ENCODE peak calls at places on chromosomes 2 and 18, in four cellular contexts. One of them, this sample, is unnamed.

GRCh38 chr2:130830538-130830937 is 6.2 kb upstream of the ARHGEF4 start:
- DNase-seq in GM12878: no peak
- DNase-seq in K562: no peak
- DNase-seq in HepG2: no peak
- DNase-seq in this sample: no peak

GRCh38 chr2:127577503-127577902 is 42.0 kb downstream of the MYO7B start:
- DNase-seq in K562: no peak
- DNase-seq in HepG2: no peak
- DNase-seq in GM12878: no peak
- DNase-seq in this sample: no peak

GRCh38 chr2:227095346-227095745 is 68.7 kb downstream of the COL4A4 start:
- DNase-seq in K562: no peak
- DNase-seq in HepG2: no peak
- DNase-seq in GM12878: no peak
- DNase-seq in this sample: no peak

GRCh38 chr18:31454066-31454708 is 6.6 kb downstream of the DSG3 start:
- DNase-seq in K562: no peak
- DNase-seq in GM12878: no peak
- DNase-seq in HepG2: peak
- DNase-seq in this sample: no peak

GRCh38 chr18:70640336-70640887 is 351.6 kb downstream of the SOCS6 start:
- DNase-seq in GM12878: no peak
- DNase-seq in HepG2: no peak
- DNase-seq in K562: no peak
- DNase-seq in this sample: no peak

GRCh38 chr2:15359716-15360531 is 201.2 kb downstream of the NBAS start:
- DNase-seq in HepG2: peak
- DNase-seq in GM12878: no peak
- DNase-seq in K562: no peak
- DNase-seq in this sample: no peak

GRCh38 chr18:13615432-13615861 is 110.9 kb downstream of the FAM210A start:
- DNase-seq in GM12878: no peak
- DNase-seq in K562: no peak
- DNase-seq in HepG2: no peak
- DNase-seq in this sample: no peak

GRCh38 chr2:237309011-237309410 is 105.0 kb downstream of the COL6A3 start:
- DNase-seq in GM12878: no peak
- DNase-seq in K562: no peak
- DNase-seq in HepG2: no peak
- DNase-seq in this sample: no peak

GRCh38 chr2:7133521-7133920 is 216.3 kb downstream of the RNF144A start:
- DNase-seq in HepG2: peak
- DNase-seq in K562: no peak
- DNase-seq in GM12878: no peak
- DNase-seq in this sample: peak

GRCh38 chr2:100940240-100940639 is 61.8 kb upstream of the RPL31 start:
- DNase-seq in HepG2: no peak
- DNase-seq in GM12878: no peak
- DNase-seq in K562: no peak
- DNase-seq in this sample: no peak

GRCh38 chr18:8816805-8817204 is 111.4 kb downstream of the MTCL1 start:
- DNase-seq in K562: no peak
- DNase-seq in HepG2: no peak
- DNase-seq in GM12878: no peak
- DNase-seq in this sample: no peak

GRCh38 chr2:11753452-11753885 is 7.0 kb downstream of the LPIN1 start:
- DNase-seq in HepG2: no peak
- DNase-seq in GM12878: peak
- DNase-seq in K562: peak
- DNase-seq in this sample: no peak

GRCh38 chr2:218256612-218257350 is 4.0 kb upstream of the GPBAR1 start:
- DNase-seq in HepG2: no peak
- DNase-seq in K562: no peak
- DNase-seq in GM12878: no peak
- DNase-seq in this sample: no peak

GRCh38 chr2:222722327-222722946 is 51.0 kb downstream of the MOGAT1 start:
- DNase-seq in GM12878: peak
- DNase-seq in HepG2: no peak
- DNase-seq in K562: no peak
- DNase-seq in this sample: no peak

GRCh38 chr2:29765711-29766110 is 155.7 kb downstream of the ALK start:
- DNase-seq in HepG2: no peak
- DNase-seq in GM12878: no peak
- DNase-seq in K562: no peak
- DNase-seq in this sample: no peak

GRCh38 chr2:171279983-171280790 is 119.5 kb upstream of the TLK1 start:
- DNase-seq in HepG2: peak
- DNase-seq in K562: no peak
- DNase-seq in GM12878: no peak
- DNase-seq in this sample: no peak

GRCh38 chr2:102619414-102620319 is at the start of gene SLC9A2:
- DNase-seq in K562: peak
- DNase-seq in HepG2: no peak
- DNase-seq in GM12878: no peak
- DNase-seq in this sample: peak

GRCh38 chr2:41894563-41895333 is 153.1 kb upstream of the PKDCC start:
- DNase-seq in GM12878: no peak
- DNase-seq in HepG2: peak
- DNase-seq in K562: no peak
- DNase-seq in this sample: no peak

GRCh38 chr2:143128681-143129580 is at the start of gene ARHGAP15:
- DNase-seq in K562: peak
- DNase-seq in HepG2: no peak
- DNase-seq in GM12878: peak
- DNase-seq in this sample: no peak

GRCh38 chr2:204046145-204046544 is 109.6 kb downstream of the ICOS start:
- DNase-seq in HepG2: no peak
- DNase-seq in K562: no peak
- DNase-seq in GM12878: no peak
- DNase-seq in this sample: no peak

GRCh38 chr2:27903649-27904544 is 13.4 kb downstream of the BABAM2 start:
- DNase-seq in GM12878: no peak
- DNase-seq in HepG2: no peak
- DNase-seq in K562: no peak
- DNase-seq in this sample: no peak

GRCh38 chr2:57371186-57371585 is 675.4 kb upstream of the VRK2 start:
- DNase-seq in HepG2: no peak
- DNase-seq in GM12878: no peak
- DNase-seq in K562: no peak
- DNase-seq in this sample: no peak

GRCh38 chr2:191933307-191934105 is 86.6 kb upstream of the CAVIN2 start:
- DNase-seq in HepG2: no peak
- DNase-seq in K562: no peak
- DNase-seq in GM12878: peak
- DNase-seq in this sample: no peak

GRCh38 chr2:195495356-195495755 is 161.7 kb upstream of the SLC39A10 start:
- DNase-seq in GM12878: no peak
- DNase-seq in HepG2: no peak
- DNase-seq in K562: no peak
- DNase-seq in this sample: no peak

GRCh38 chr2:38495880-38496279 is 106.8 kb downstream of the HNRNPLL start:
- DNase-seq in K562: no peak
- DNase-seq in GM12878: no peak
- DNase-seq in HepG2: no peak
- DNase-seq in this sample: no peak

GRCh38 chr2:84631047-84631446 is 114.7 kb downstream of the DNAH6 start:
- DNase-seq in HepG2: peak
- DNase-seq in K562: peak
- DNase-seq in GM12878: no peak
- DNase-seq in this sample: no peak
- TF ChIP-seq CBFB in HepG2: no peak
- TF ChIP-seq CBFB in K562: no peak
- TF ChIP-seq CBFB in GM12878: no peak
- TF ChIP-seq CBFB in this sample: no peak

GRCh38 chr18:59009846-59010245 is 129.8 kb upstream of the SEC11C start:
- DNase-seq in GM12878: no peak
- DNase-seq in HepG2: no peak
- DNase-seq in K562: no peak
- DNase-seq in this sample: no peak

GRCh38 chr18:59011786-59012185 is 127.9 kb upstream of the SEC11C start:
- DNase-seq in GM12878: no peak
- DNase-seq in K562: no peak
- DNase-seq in HepG2: no peak
- DNase-seq in this sample: no peak

GRCh38 chr18:59006461-59007067 is 133.1 kb upstream of the SEC11C start:
- DNase-seq in HepG2: no peak
- DNase-seq in K562: no peak
- DNase-seq in GM12878: no peak
- DNase-seq in this sample: no peak

GRCh38 chr18:59005266-59005665 is 134.4 kb upstream of the SEC11C start:
- DNase-seq in GM12878: no peak
- DNase-seq in HepG2: no peak
- DNase-seq in K562: no peak
- DNase-seq in this sample: no peak

GRCh38 chr18:59008302-59008974 is 131.2 kb upstream of the SEC11C start:
- DNase-seq in K562: no peak
- DNase-seq in GM12878: no peak
- DNase-seq in HepG2: no peak
- DNase-seq in this sample: no peak
- TF ChIP-seq TCF7 in K562: no peak
- TF ChIP-seq TCF7 in GM12878: no peak
- TF ChIP-seq TCF7 in HepG2: no peak
- TF ChIP-seq TCF7 in this sample: no peak

DNA sequence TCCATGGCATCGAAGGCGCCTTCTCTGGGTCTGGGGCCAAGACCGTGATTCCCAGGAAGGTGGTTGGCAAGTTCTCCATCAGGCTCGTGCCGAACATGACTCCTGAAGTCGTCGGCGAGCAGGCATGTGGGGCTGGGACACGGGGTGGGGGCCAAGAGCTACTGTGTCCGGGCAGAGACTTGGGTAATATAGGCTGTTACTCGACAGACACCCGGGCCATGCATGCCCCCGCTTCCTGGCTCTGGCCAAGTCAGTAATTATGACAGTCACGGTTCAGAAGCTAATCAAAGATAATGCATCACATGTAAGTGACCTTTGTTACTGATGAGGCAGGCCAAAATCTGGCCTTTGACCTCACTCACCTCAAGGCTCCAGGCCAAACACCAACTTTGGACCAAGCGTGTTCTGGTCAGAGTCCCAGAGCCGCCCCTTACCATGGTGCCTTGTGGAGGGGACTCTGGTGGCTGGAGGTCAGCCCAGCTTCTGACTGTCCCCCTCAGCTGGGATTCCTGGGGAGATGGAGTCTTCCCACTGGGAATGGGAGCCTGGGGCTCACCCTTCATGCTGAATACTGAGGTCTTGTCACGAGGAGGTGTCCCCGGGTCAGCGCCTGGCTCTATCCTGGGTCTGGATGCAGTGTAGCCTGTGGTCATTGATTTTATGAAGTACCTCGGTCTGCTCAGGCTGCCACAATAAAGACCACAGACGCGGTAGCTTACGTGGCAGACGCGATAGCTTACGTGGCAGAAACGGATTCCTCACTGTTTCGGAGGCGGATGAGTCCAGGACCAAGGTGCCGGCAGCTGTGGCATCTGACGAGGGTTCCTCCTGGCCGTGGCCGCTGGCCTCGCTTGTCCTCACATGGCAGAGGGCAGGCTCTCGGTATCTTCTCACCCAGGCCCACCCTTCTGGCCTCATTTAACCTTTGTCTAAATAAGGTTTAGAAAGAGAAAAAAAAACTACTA is 17.7 kb upstream of the CNDP1 start:
- DNase-seq in GM12878: no peak
- DNase-seq in HepG2: no peak
- DNase-seq in K562: no peak
- DNase-seq in this sample: no peak
- TF ChIP-seq NR2C2 in GM12878: no peak
- TF ChIP-seq NR2C2 in HepG2: no peak
- TF ChIP-seq NR2C2 in K562: no peak
- TF ChIP-seq NR2C2 in this sample: no peak

GRCh38 chr2:151828890-151829324 is 686 bp upstream of the ARL5A start:
- DNase-seq in HepG2: no peak
- DNase-seq in K562: no peak
- DNase-seq in GM12878: no peak
- DNase-seq in this sample: no peak

GRCh38 chr2:151828143-151828889 is at the start of gene ARL5A:
- DNase-seq in K562: peak
- DNase-seq in GM12878: peak
- DNase-seq in HepG2: peak
- DNase-seq in this sample: peak

GRCh38 chr2:151824886-151825285 is 3.3 kb downstream of the ARL5A start:
- DNase-seq in HepG2: no peak
- DNase-seq in GM12878: no peak
- DNase-seq in K562: no peak
- DNase-seq in this sample: no peak

GRCh38 chr2:151826737-151827157 is 1.5 kb downstream of the ARL5A start:
- DNase-seq in HepG2: no peak
- DNase-seq in GM12878: no peak
- DNase-seq in K562: peak
- DNase-seq in this sample: no peak

DNA sequence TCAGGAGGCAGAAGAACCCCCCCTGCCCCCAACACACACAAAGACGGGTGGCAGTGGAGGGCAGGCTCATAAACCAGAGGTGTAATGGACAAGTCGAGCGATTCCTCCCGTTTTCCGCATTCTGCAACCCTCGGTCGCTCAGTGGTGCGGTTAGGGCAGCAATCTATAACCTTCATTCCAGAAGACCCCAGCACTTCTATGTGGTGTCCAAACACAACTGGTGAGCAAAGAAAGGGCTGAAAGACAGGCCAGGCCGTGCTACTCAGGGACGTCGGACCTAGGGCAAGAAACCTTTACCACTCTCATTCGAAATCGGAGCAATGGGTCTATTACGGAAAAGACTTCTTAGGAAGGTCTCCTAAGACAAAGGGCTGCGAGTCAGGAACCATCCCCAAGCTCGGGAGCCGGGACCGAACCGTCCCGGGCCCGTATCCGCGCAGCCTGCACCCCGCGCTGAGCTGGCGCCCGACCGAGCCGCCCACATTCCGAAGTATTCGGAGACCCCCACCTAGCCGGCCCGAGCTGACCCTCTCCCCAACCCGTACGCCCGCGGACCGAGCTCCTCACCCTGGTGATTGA is 568 bp downstream of the ARL5A start:
- DNase-seq in GM12878: no peak
- DNase-seq in K562: peak
- DNase-seq in HepG2: peak
- DNase-seq in this sample: peak
- TF ChIP-seq CBFB in GM12878: no peak
- TF ChIP-seq CBFB in K562: no peak
- TF ChIP-seq CBFB in HepG2: no peak
- TF ChIP-seq CBFB in this sample: no peak

DNA sequence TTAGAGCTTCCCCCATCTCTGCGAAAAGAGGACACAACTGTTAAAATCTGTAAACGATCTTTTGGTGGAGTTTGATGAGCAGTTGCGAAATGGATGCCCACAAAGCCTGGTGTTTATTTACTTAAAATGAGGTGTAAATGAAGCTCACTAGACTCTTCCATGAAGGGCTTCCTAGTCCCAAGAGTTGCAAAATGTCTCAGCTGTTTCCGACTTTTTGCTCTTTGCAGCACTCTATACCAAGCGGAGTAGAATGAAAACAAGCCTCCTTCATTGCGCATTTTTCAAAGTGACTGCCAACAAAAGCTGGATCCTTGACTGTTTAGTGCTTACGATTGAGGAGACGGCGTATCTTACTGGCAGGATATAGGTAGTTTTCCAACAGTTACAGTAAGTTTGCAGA is 43.0 kb downstream of the COLEC12 start:
- DNase-seq in HepG2: no peak
- DNase-seq in GM12878: no peak
- DNase-seq in K562: no peak
- DNase-seq in this sample: no peak
- TF ChIP-seq TCF7 in HepG2: no peak
- TF ChIP-seq TCF7 in GM12878: no peak
- TF ChIP-seq TCF7 in K562: no peak
- TF ChIP-seq TCF7 in this sample: no peak

This sample was measured in WTC11.